ENCODE peak calls at places on chromosomes 11 and 22, in ten cellular contexts. Y is mucosa of gallbladder, I is NB4, M is posterior cingulate gyrus, W is nephron progenitor cell, V is type B pancreatic cell, G is NCI-H748 treated with DMSO at 0.1 percent for 48 hours, S is WTC11, Q is HFF-Myc, X is kidney. C is an unnamed sample.

GRCh38 chr11:107998761-107999160 is 9.9 kb upstream of the CUL5 start:
- DNase-seq in Y (no peak), I (no peak), M (no peak), W (no peak), V (no peak), G (no peak), S (no peak), Q (no peak), X (no peak), C (no peak)

GRCh38 chr11:1168721-1169161 is 11.0 kb downstream of the MUC5AC start:
- DNase-seq in Y (no peak), I (no peak), M (no peak), W (no peak), V (no peak), G (no peak), S (no peak), Q (no peak), X (peak), C (peak)

GRCh38 chr11:113351061-113351460 is 36.5 kb upstream of the ANKK1 start:
- DNase-seq in Y (no peak), I (no peak), M (no peak), W (no peak), V (no peak), G (peak), S (no peak), Q (no peak), X (no peak), C (no peak)

GRCh38 chr11:57466680-57467079 is 6.4 kb downstream of the RTN4RL2 start:
- DNase-seq in Y (no peak), I (peak), M (no peak), W (no peak), V (no peak), G (no peak), S (no peak), Q (no peak), X (no peak), C (no peak)

GRCh38 chr22:48931452-48931851 is 896.2 kb downstream of the BRD1 start:
- DNase-seq in Y (no peak), I (no peak), M (no peak), W (no peak), V (peak), G (no peak), S (no peak), Q (no peak), X (no peak), C (no peak)

GRCh38 chr11:61793084-61793828 is 545 bp downstream of the FEN1 start:
- DNase-seq in Y (no peak), I (peak), M (no peak), W (no peak), V (no peak), G (no peak), S (no peak), Q (no peak), X (no peak), C (peak)

GRCh38 chr22:47209547-47210023 is 447.1 kb downstream of the TBC1D22A start:
- DNase-seq in Y (no peak), I (no peak), M (no peak), W (no peak), V (no peak), G (no peak), S (no peak), Q (no peak), X (peak), C (no peak)

GRCh38 chr11:126378763-126379162 is 23.3 kb downstream of the ST3GAL4 start:
- DNase-seq in Y (no peak), I (no peak), M (no peak), W (no peak), V (no peak), G (no peak), S (no peak), Q (no peak), X (no peak), C (no peak)

GRCh38 chr11:72777755-72778278 is 16.0 kb downstream of the STARD10 start:
- DNase-seq in Y (peak), I (no peak), M (no peak), W (no peak), V (no peak), G (no peak), S (no peak), Q (no peak), X (no peak), C (no peak)

GRCh38 chr11:82250047-82250446 is 483.6 kb downstream of the FAM181B start:
- DNase-seq in Y (no peak), I (no peak), M (no peak), W (no peak), V (no peak), G (no peak), S (no peak), Q (no peak), X (no peak), C (no peak)

GRCh38 chr11:64842366-64842759 is 2.1 kb downstream of the CDC42BPG start:
- DNase-seq in Y (no peak), I (no peak), M (no peak), W (no peak), V (no peak), G (no peak), S (no peak), Q (no peak), X (no peak), C (no peak)

GRCh38 chr11:43556269-43556668 is 124.3 kb upstream of the HSD17B12 start:
- DNase-seq in Y (no peak), I (no peak), M (no peak), W (no peak), V (no peak), G (no peak), S (no peak), Q (no peak), X (no peak), C (no peak)

GRCh38 chr22:42610211-42610610 is 4.5 kb downstream of the POLDIP3 start:
- DNase-seq in Y (no peak), I (no peak), M (no peak), W (no peak), V (no peak), G (no peak), S (no peak), Q (no peak), X (no peak), C (no peak)

GRCh38 chr22:39674536-39674935 is 104.0 kb downstream of the CACNA1I start:
- DNase-seq in Y (no peak), I (peak), M (no peak), W (no peak), V (no peak), G (no peak), S (no peak), Q (no peak), X (no peak), C (no peak)

GRCh38 chr11:1695548-1696108 is 1.4 kb upstream of the KRTAP5-6 start:
- DNase-seq in Y (no peak), I (no peak), M (no peak), W (no peak), V (no peak), G (no peak), S (no peak), Q (no peak), X (no peak), C (no peak)

GRCh38 chr11:128626913-128627665 is 39.7 kb upstream of the ETS1 start:
- DNase-seq in Y (no peak), I (no peak), M (no peak), W (no peak), V (no peak), G (no peak), S (no peak), Q (no peak), X (no peak), C (no peak)

GRCh38 chr11:104858882-104859735 is 39.2 kb downstream of the CASP12 start:
- DNase-seq in Y (no peak), I (peak), M (no peak), W (peak), V (no peak), G (no peak), S (no peak), Q (peak), X (no peak), C (no peak)

GRCh38 chr22:44341431-44342346 is 28.9 kb upstream of the SHISAL1 start:
- DNase-seq in Y (no peak), I (no peak), M (no peak), W (no peak), V (no peak), G (no peak), S (no peak), Q (no peak), X (no peak), C (no peak)

GRCh38 chr22:48366056-48366455 is 1461.6 kb downstream of the BRD1 start:
- DNase-seq in Y (no peak), I (no peak), M (no peak), W (no peak), V (peak), G (no peak), S (no peak), Q (no peak), X (no peak), C (no peak)

GRCh38 chr11:46389450-46390330 is 1.9 kb downstream of the CHRM4 start:
- DNase-seq in Y (peak), I (peak), M (peak), W (peak), V (no peak), G (peak), S (peak), Q (no peak), X (peak), C (peak)

C was measured in upper lobe of right lung.